ENCODE peak calls at places on chromosomes 12 and 14, in four cellular contexts. Y, W, V and T are unnamed samples.

GRCh38 chr12:94187351-94187750 is 39.0 kb downstream of the PLXNC1 start:
- DNase-seq in V (no peak), Y (no peak), W (no peak), T (no peak)

GRCh38 chr12:125070117-125070516 is 4.9 kb downstream of the AACS start:
- DNase-seq in Y (no peak), V (no peak), W (no peak), T (no peak)

GRCh38 chr12:116009805-116010204 is 267.7 kb downstream of the MED13L start:
- DNase-seq in W (no peak), Y (no peak), V (no peak), T (no peak)

GRCh38 chr14:59422069-59422881 is 42.9 kb downstream of the GPR135 start:
- DNase-seq in V (no peak), Y (no peak), W (peak; percentile 76), T (no peak)

GRCh38 chr14:64465856-64466554 is 706 bp downstream of the AKAP5 start:
- DNase-seq in W (peak; percentile 61), Y (peak; percentile 35), V (peak; percentile 8), T (no peak)

GRCh38 chr14:57495409-57495808 is 1.8 kb upstream of the CCDC198 start:
- DNase-seq in Y (no peak), W (no peak), V (no peak), T (no peak)

GRCh38 chr12:18849080-18849479 is 111.2 kb downstream of the CAPZA3 start:
- DNase-seq in W (peak; percentile 20), Y (no peak), V (peak; percentile 58), T (no peak)

GRCh38 chr14:32508281-32508680 is 179.2 kb downstream of the AKAP6 start:
- DNase-seq in Y (no peak), W (peak; percentile 25), V (no peak), T (no peak)

GRCh38 chr12:121452356-121453021 is 52.6 kb downstream of the RNF34 start:
- DNase-seq in W (no peak), Y (no peak), V (no peak), T (no peak)

GRCh38 chr12:15662303-15662980 is 126.7 kb downstream of the EPS8 start:
- DNase-seq in W (peak; percentile 90), V (peak; percentile 69), Y (no peak), T (peak; percentile 47)

GRCh38 chr12:51959921-51960320 is 8.4 kb downstream of the ACVR1B start:
- DNase-seq in W (no peak), Y (no peak), V (no peak), T (no peak)

GRCh38 chr14:71321556-71322315 is 414.5 kb downstream of the PCNX1 start:
- DNase-seq in Y (peak; percentile 19), W (peak; percentile 73), V (no peak), T (no peak)

GRCh38 chr12:132318135-132318534 is 11.3 kb downstream of the GALNT9 start:
- DNase-seq in V (no peak), Y (no peak), W (no peak), T (no peak)

GRCh38 chr14:40240456-40240855 is 808.2 kb upstream of the FBXO33 start:
- DNase-seq in W (no peak), V (no peak), Y (no peak), T (no peak)

GRCh38 chr12:44869503-44869902 is 6.6 kb downstream of the NELL2 start:
- DNase-seq in W (no peak), V (no peak), Y (no peak), T (no peak)

GRCh38 chr12:2431810-2432209 is 363.0 kb upstream of the FKBP4 start:
- DNase-seq in Y (no peak), V (no peak), W (peak; percentile 49), T (no peak)

GRCh38 chr12:127334324-127334723 is 932.6 kb upstream of the TMEM132C start:
- DNase-seq in W (no peak), V (no peak), Y (no peak), T (no peak)

GRCh38 chr12:89768586-89769482 is 60.2 kb upstream of the ATP2B1 start:
- DNase-seq in W (peak; percentile 86), Y (no peak), V (peak; percentile 79), T (peak; percentile 90)

GRCh38 chr12:115223322-115223721 is 539.3 kb upstream of the TBX3 start:
- DNase-seq in Y (no peak), V (peak; percentile 42), W (peak; percentile 75), T (no peak)

GRCh38 chr12:84079621-84080020 is 833.0 kb downstream of the SLC6A15 start:
- DNase-seq in Y (no peak), V (no peak), W (no peak), T (no peak)

GRCh38 chr14:101665478-101666078 is 95.9 kb upstream of the PPP2R5C start:
- DNase-seq in Y (no peak), V (peak; percentile 2), W (peak; percentile 35), T (peak; percentile 14)

GRCh38 chr14:69673578-69674305 is 62.3 kb downstream of the SUSD6 start:
- DNase-seq in Y (no peak), W (no peak), V (no peak), T (no peak)

GRCh38 chr12:89051065-89051677 is 301.1 kb downstream of the DUSP6 start:
- DNase-seq in V (peak; percentile 34), Y (peak; percentile 78), W (peak; percentile 85), T (no peak)

GRCh38 chr12:43222796-43223195 is 329.2 kb downstream of the ADAMTS20 start:
- DNase-seq in V (no peak), Y (no peak), W (no peak), T (no peak)

GRCh38 chr14:89429206-89430091 is 12.4 kb upstream of the FOXN3 start:
- DNase-seq in W (no peak), Y (no peak), V (no peak), T (no peak)

GRCh38 chr14:91396959-91397815 is 20.4 kb downstream of the CCDC88C start:
- DNase-seq in Y (no peak), W (no peak), V (no peak), T (no peak)

GRCh38 chr12:89256060-89256459 is 96.2 kb downstream of the DUSP6 start:
- DNase-seq in W (no peak), V (no peak), Y (no peak), T (no peak)

GRCh38 chr12:69676257-69677012 is 22.7 kb downstream of the BEST3 start:
- DNase-seq in Y (no peak), V (no peak), W (no peak), T (no peak)

GRCh38 chr14:75979641-75980422 is 2.0 kb downstream of the TGFB3 start:
- DNase-seq in W (peak; percentile 24), V (no peak), Y (peak; percentile 15), T (no peak)

GRCh38 chr12:28035483-28035882 is 63.0 kb upstream of the PTHLH start:
- DNase-seq in V (no peak), W (peak; percentile 74), Y (no peak), T (no peak)

GRCh38 chr14:83975435-83976222 is 1554.3 kb upstream of the FLRT2 start:
- DNase-seq in Y (no peak), V (no peak), W (peak; percentile 1), T (no peak)

GRCh38 chr12:50922820-50923219 is 29.5 kb upstream of the HIGD1C start:
- DNase-seq in W (peak; percentile 77), Y (no peak), V (no peak), T (no peak)

GRCh38 chr12:116406529-116406928 is 129.0 kb upstream of the MED13L start:
- DNase-seq in Y (peak; percentile 94), V (no peak), W (peak; percentile 83), T (peak; percentile 59)

GRCh38 chr12:70948236-70948975 is 27.9 kb upstream of the PTPRR start:
- DNase-seq in V (no peak), Y (no peak), W (no peak), T (no peak)

GRCh38 chr14:60485057-60485599 is 735 bp downstream of the C14orf39 start:
- DNase-seq in Y (no peak), V (no peak), W (no peak), T (no peak)

GRCh38 chr14:95290769-95291440 is 28.8 kb downstream of the CLMN start:
- DNase-seq in W (no peak), V (no peak), Y (no peak), T (no peak)

GRCh38 chr12:91138337-91138905 is 27.1 kb upstream of the LUM start:
- DNase-seq in V (no peak), Y (no peak), W (peak; percentile 73), T (peak; percentile 67)

GRCh38 chr12:31959051-31959700 is at the start of gene RESF1:
- DNase-seq in W (peak; percentile 79), Y (peak; percentile 77), V (peak; percentile 43), T (peak; percentile 51)

GRCh38 chr12:31962076-31962475 is 2.9 kb downstream of the RESF1 start:
- DNase-seq in Y (no peak), W (no peak), V (no peak), T (no peak)

GRCh38 chr12:31958601-31959000 is 614 bp upstream of the RESF1 start:
- DNase-seq in Y (no peak), W (no peak), V (no peak), T (no peak)

GRCh38 chr12:31959701-31960391 is 631 bp downstream of the RESF1 start:
- DNase-seq in V (peak; percentile 11), Y (peak; percentile 40), W (peak; percentile 68), T (no peak)

DNA sequence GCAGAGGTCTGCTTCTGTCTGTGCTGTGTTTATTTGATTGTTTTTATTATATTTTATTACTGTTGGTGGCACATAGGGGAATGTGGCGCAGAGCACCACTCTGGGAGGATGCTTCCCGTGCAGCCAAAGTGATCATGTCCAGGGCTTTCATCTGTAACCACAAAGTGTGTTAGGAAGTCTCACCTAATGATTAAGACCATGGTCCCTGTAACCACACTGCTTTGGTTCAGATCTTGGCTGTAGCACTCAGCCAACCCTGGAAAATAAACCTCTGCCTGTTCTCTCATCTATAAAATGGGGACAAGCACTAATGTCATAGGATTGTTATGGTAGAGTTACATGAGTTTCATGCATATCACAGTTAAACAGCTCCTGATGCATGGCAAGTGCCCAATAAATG is 1.9 kb downstream of the RESF1 start:
- DNase-seq in W (no peak), Y (no peak), V (no peak), T (no peak)
- H3K4me3 ChIP-seq in W (peak overlapping the region; percentile 84), Y (peak overlapping the region; percentile 65), V (no peak overlapping the region), T (peak overlapping the region; percentile 60)

GRCh38 chr12:65891987-65892481 is 67.8 kb downstream of the HMGA2 start:
- DNase-seq in V (peak; percentile 95), Y (peak; percentile 84), W (peak; percentile 100), T (peak; percentile 94)
- H3K4me3 ChIP-seq in V (peak overlapping the region; percentile 37), Y (no peak overlapping the region), W (peak overlapping the region; percentile 56), T (peak overlapping the region; percentile 27)

GRCh38 chr14:79379266-79379665 is 832.0 kb downstream of the DIO2 start:
- DNase-seq in W (no peak), V (no peak), Y (no peak), T (no peak)
- H3K4me3 ChIP-seq in W (no peak overlapping the region), V (no peak overlapping the region), Y (no peak overlapping the region), T (no peak overlapping the region)

GRCh38 chr12:49565956-49566265 is 2.0 kb downstream of the MCRS1 start:
- DNase-seq in V (no peak), W (no peak), Y (no peak), T (no peak)
- H3K4me3 ChIP-seq in V (no peak overlapping the region), W (no peak overlapping the region), Y (no peak overlapping the region), T (no peak overlapping the region)

GRCh38 chr12:7137868-7138267 is 7.7 kb downstream of the CLSTN3 start:
- DNase-seq in V (no peak), Y (no peak), W (no peak), T (no peak)
- H3K4me3 ChIP-seq in V (no peak overlapping the region), Y (no peak overlapping the region), W (no peak overlapping the region), T (no peak overlapping the region)

DNA sequence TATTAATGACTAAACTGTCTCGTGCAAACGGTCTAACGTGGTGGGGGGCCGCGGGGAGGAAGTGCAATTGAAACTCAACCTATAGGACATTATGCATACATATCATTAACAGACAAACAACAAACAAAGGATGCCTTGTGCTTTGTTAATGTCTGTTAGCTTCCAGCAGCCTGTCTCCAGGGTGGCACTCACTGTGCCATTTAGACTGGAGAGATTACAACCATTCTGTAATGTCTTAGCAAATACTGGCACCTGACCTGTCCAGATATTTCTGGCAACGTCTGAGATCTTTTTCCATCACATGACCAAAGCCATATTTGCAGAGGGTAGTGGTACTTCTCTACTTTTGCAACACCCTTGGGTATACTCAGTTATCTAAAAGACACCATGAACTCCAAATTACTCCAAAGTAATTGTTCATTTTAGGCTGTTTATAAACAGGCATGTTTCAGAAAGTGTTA is 11.6 kb downstream of the BHLHE41 start:
- DNase-seq in W (peak; percentile 24), Y (peak; percentile 59), V (no peak), T (no peak)
- H3K4me3 ChIP-seq in W (no peak overlapping the region), Y (no peak overlapping the region), V (no peak overlapping the region), T (no peak overlapping the region)